ENCODE peak calls at places on chromosomes 16 and 17, in nine cellular contexts. H, S, C, O, D, B, Z, G and Y are unnamed samples.

GRCh38 chr17:40121191-40121885 is 433 bp upstream of the MSL1 start:
- DNase-seq in H (peak), S (no peak), C (no peak), O (peak), D (no peak), B (peak), Z (no peak), G (peak), Y (peak)

GRCh38 chr16:3798827-3799226 is 81.5 kb upstream of the TRAP1 start:
- DNase-seq in H (no peak), S (no peak), C (peak), O (no peak), D (no peak), B (no peak), Z (no peak), G (no peak), Y (no peak)

GRCh38 chr17:31677681-31678080 is 181.4 kb downstream of the COPRS start:
- DNase-seq in H (no peak), S (no peak), C (no peak), O (no peak), D (no peak), B (no peak), Z (no peak), G (no peak), Y (no peak)

GRCh38 chr16:89723279-89724250 is 2.2 kb downstream of the ZNF276 start:
- DNase-seq in H (no peak), S (no peak), C (no peak), O (peak), D (no peak), B (peak), Z (no peak), G (peak), Y (no peak)

GRCh38 chr17:6135996-6136395 is 65.8 kb downstream of the WSCD1 start:
- DNase-seq in H (no peak), S (no peak), C (no peak), O (no peak), D (no peak), B (no peak), Z (no peak), G (no peak), Y (no peak)

GRCh38 chr16:85252461-85252860 is 140.2 kb upstream of the CIBAR2 start:
- DNase-seq in H (no peak), S (no peak), C (no peak), O (no peak), D (no peak), B (no peak), Z (no peak), G (no peak), Y (no peak)

GRCh38 chr17:81516439-81516838 is 3.8 kb upstream of the ACTG1 start:
- DNase-seq in H (peak), S (no peak), C (no peak), O (no peak), D (no peak), B (no peak), Z (no peak), G (no peak), Y (no peak)

GRCh38 chr17:21017861-21018260 is 24.9 kb downstream of the USP22 start:
- DNase-seq in H (no peak), S (no peak), C (no peak), O (no peak), D (no peak), B (no peak), Z (no peak), G (no peak), Y (no peak)

GRCh38 chr16:27401768-27402568 is at the start of gene IL21R:
- DNase-seq in H (no peak), S (peak), C (no peak), O (peak), D (peak), B (peak), Z (no peak), G (peak), Y (no peak)

GRCh38 chr17:76869878-76870714 is 1.9 kb downstream of the MGAT5B start:
- DNase-seq in H (peak), S (no peak), C (no peak), O (no peak), D (no peak), B (no peak), Z (no peak), G (no peak), Y (no peak)

GRCh38 chr17:66214893-66215528 is 14.2 kb downstream of the APOH start:
- DNase-seq in H (no peak), S (no peak), C (no peak), O (no peak), D (no peak), B (no peak), Z (no peak), G (no peak), Y (no peak)

GRCh38 chr17:16037636-16038035 is 38.0 kb downstream of the TTC19 start:
- DNase-seq in H (no peak), S (no peak), C (no peak), O (peak), D (no peak), B (no peak), Z (no peak), G (no peak), Y (no peak)

GRCh38 chr17:44623070-44623725 is 33.1 kb upstream of the MEIOC start:
- DNase-seq in H (no peak), S (peak), C (no peak), O (no peak), D (no peak), B (no peak), Z (no peak), G (no peak), Y (no peak)

GRCh38 chr17:17874478-17874877 is 37.7 kb upstream of the SREBF1 start:
- DNase-seq in H (no peak), S (peak), C (no peak), O (peak), D (peak), B (peak), Z (no peak), G (no peak), Y (peak)

GRCh38 chr16:79573881-79574280 is 26.7 kb downstream of the MAF start:
- DNase-seq in H (no peak), S (no peak), C (no peak), O (no peak), D (no peak), B (no peak), Z (no peak), G (no peak), Y (no peak)

GRCh38 chr17:74962622-74963394 is 9.8 kb downstream of the HID1 start:
- DNase-seq in H (no peak), S (no peak), C (no peak), O (no peak), D (no peak), B (no peak), Z (no peak), G (peak), Y (no peak)

GRCh38 chr17:48611213-48611612 is 396 bp upstream of the HOXB7 start:
- DNase-seq in H (no peak), S (no peak), C (no peak), O (no peak), D (no peak), B (no peak), Z (no peak), G (no peak), Y (no peak)

GRCh38 chr16:89145406-89146161 is 26.0 kb upstream of the CDH15 start:
- DNase-seq in H (no peak), S (no peak), C (no peak), O (no peak), D (no peak), B (no peak), Z (no peak), G (no peak), Y (no peak)

GRCh38 chr16:64362193-64362592 is 759.7 kb downstream of the CDH11 start:
- DNase-seq in H (no peak), S (no peak), C (no peak), O (peak), D (no peak), B (no peak), Z (no peak), G (no peak), Y (no peak)

GRCh38 chr16:64351116-64351515 is 770.7 kb downstream of the CDH11 start:
- DNase-seq in H (no peak), S (no peak), C (no peak), O (no peak), D (no peak), B (no peak), Z (no peak), G (no peak), Y (no peak)

GRCh38 chr16:64356267-64356666 is 765.6 kb downstream of the CDH11 start:
- DNase-seq in H (no peak), S (peak), C (no peak), O (peak), D (peak), B (no peak), Z (no peak), G (no peak), Y (peak)
- H3K4me3 ChIP-seq in H (no peak), S (no peak), C (no peak), O (no peak), D (no peak), B (no peak), Z (no peak), G (no peak), Y (no peak)

GRCh38 chr16:57949595-57950238 is 21.2 kb downstream of the CNGB1 start:
- DNase-seq in H (no peak), S (no peak), C (no peak), O (no peak), D (no peak), B (no peak), Z (no peak), G (no peak), Y (no peak)
- TF ChIP-seq CTCF in H (no peak), S (no peak), C (no peak), O (no peak), D (no peak), B (no peak), Z (no peak), G (no peak), Y (no peak)

GRCh38 chr16:30152517-30152916 is 29.5 kb upstream of the MAPK3 start:
- DNase-seq in H (no peak), S (no peak), C (no peak), O (no peak), D (no peak), B (no peak), Z (no peak), G (no peak), Y (no peak)

GRCh38 chr16:30148101-30148500 is 25.1 kb upstream of the MAPK3 start:
- DNase-seq in H (no peak), S (no peak), C (no peak), O (no peak), D (no peak), B (no peak), Z (no peak), G (no peak), Y (no peak)

GRCh38 chr16:30149250-30149885 is 26.3 kb upstream of the MAPK3 start:
- DNase-seq in H (no peak), S (no peak), C (no peak), O (no peak), D (no peak), B (no peak), Z (no peak), G (no peak), Y (no peak)

GRCh38 chr16:30155188-30155587 is 28.2 kb upstream of the CORO1A start:
- DNase-seq in H (no peak), S (no peak), C (no peak), O (no peak), D (no peak), B (no peak), Z (no peak), G (no peak), Y (no peak)

GRCh38 chr16:30151091-30151490 is 28.1 kb upstream of the MAPK3 start:
- DNase-seq in H (no peak), S (no peak), C (no peak), O (no peak), D (no peak), B (no peak), Z (no peak), G (no peak), Y (no peak)
- H3K4me3 ChIP-seq in H (no peak), S (no peak), C (no peak), O (no peak), D (no peak), B (no peak), Z (no peak), G (no peak), Y (no peak)

DNA sequence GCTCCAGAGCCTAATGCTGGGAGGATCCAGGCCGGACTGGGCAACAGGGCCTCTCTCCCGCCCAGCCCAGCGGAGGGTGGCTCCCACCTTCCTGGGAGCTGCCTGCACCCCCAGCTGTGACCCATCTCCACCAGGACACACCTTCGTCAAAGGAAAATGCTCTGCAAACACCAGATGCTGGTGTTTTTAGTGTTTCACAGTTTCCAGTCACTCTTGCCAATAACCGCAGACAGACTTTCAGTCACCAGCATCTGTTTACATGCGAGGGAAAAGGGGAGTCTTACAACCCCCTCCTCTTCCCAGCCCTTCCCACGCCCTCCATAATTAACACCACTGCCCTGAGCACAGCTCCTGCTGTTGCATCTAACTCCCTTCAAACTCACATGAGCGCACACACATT is 25.3 kb downstream of the KLHDC4 start:
- DNase-seq in H (no peak), S (peak), C (no peak), O (peak), D (no peak), B (no peak), Z (no peak), G (no peak), Y (peak)
- TF ChIP-seq CTCF in H (no peak), S (no peak), C (no peak), O (no peak), D (no peak), B (no peak), Z (no peak), G (no peak), Y (no peak)

GRCh38 chr17:1592751-1593629 is 30.4 kb upstream of the PITPNA start:
- DNase-seq in H (no peak), S (no peak), C (no peak), O (no peak), D (no peak), B (no peak), Z (no peak), G (no peak), Y (no peak)

GRCh38 chr17:1590747-1591473 is 28.3 kb upstream of the PITPNA start:
- DNase-seq in H (no peak), S (no peak), C (no peak), O (no peak), D (no peak), B (no peak), Z (no peak), G (no peak), Y (no peak)

GRCh38 chr17:1588781-1589585 is 26.4 kb upstream of the PITPNA start:
- DNase-seq in H (no peak), S (no peak), C (no peak), O (peak), D (no peak), B (no peak), Z (no peak), G (no peak), Y (peak)

GRCh38 chr17:1591474-1592090 is 29.0 kb upstream of the PITPNA start:
- DNase-seq in H (no peak), S (no peak), C (no peak), O (no peak), D (no peak), B (no peak), Z (no peak), G (no peak), Y (no peak)

GRCh38 chr17:1590031-1590746 is 27.6 kb upstream of the PITPNA start:
- DNase-seq in H (peak), S (peak), C (no peak), O (peak), D (peak), B (peak), Z (no peak), G (peak), Y (peak)
- H3K4me3 ChIP-seq in H (no peak), S (no peak), C (no peak), O (no peak), D (no peak), B (no peak), Z (peak), G (no peak), Y (peak)

GRCh38 chr17:10697092-10698081 is at the start of the genes ADPRM and SCO1:
- DNase-seq in H (peak), S (peak), C (peak), O (peak), D (peak), B (peak), Z (peak), G (peak), Y (peak)
- TF ChIP-seq CTCF in H (peak), S (peak), C (peak), O (peak), D (peak), B (peak), Z (peak), G (peak), Y (peak)